ENCODE peak calls at places on chromosomes 16 and 17, in five cellular contexts. T is kidney, F is GM12878, P is PC-3, U is hepatocyte. K is an unnamed sample.

GRCh38 chr16:88534731-88535141 is 35.5 kb upstream of the ZC3H18 start:
- DNase-seq in T (peak), F (no peak), P (peak), U (no peak), K (peak)

GRCh38 chr16:30112197-30113030 is 923 bp downstream of the GDPD3 start:
- DNase-seq in T (peak), F (no peak), P (peak), U (peak), K (peak)

GRCh38 chr17:182164-182751 is 808 bp upstream of the DOC2B start:
- DNase-seq in T (peak), F (no peak), P (no peak), U (peak), K (no peak)

GRCh38 chr16:27316038-27316680 is 2.4 kb downstream of the IL4R start:
- DNase-seq in T (no peak), F (no peak), P (no peak), U (no peak), K (no peak)

GRCh38 chr16:79393121-79393520 is 207.4 kb downstream of the MAF start:
- DNase-seq in T (no peak), F (no peak), P (no peak), U (no peak), K (no peak)

GRCh38 chr17:5911919-5912318 is 158.3 kb upstream of the WSCD1 start:
- DNase-seq in T (no peak), F (no peak), P (no peak), U (no peak), K (no peak)

GRCh38 chr17:75878174-75878998 is at the start of gene TRIM47:
- DNase-seq in T (peak), F (no peak), P (peak), U (peak), K (no peak)

GRCh38 chr17:18257268-18257681 is 1.3 kb downstream of the FLII start:
- DNase-seq in T (peak), F (no peak), P (peak), U (peak), K (no peak)

GRCh38 chr17:61221597-61222471 is 177.8 kb upstream of the TBX2 start:
- DNase-seq in T (no peak), F (no peak), P (no peak), U (no peak), K (no peak)

DNA sequence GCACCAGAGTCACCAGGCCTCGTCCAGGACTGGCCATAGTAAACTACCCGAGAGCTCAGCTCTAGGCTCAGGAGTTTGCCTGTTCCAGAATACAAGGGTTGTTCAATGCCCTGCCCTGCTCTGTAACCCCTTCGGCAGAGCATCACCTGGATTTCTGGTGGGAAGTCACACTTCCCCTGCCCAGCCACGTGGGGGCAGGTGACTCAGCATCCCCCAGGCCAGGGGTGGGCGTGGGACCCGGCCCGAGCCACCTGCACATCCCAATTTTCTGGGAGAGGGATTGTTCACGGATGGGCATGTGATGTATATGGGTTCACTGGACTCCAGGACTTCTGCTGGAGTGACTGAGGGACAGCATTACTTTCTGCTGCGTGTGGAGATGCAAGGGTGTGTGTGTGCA is 25.8 kb downstream of the COX4I1 start:
- DNase-seq in T (peak), F (no peak), P (no peak), U (no peak), K (no peak)
- TF ChIP-seq CTCF in T (no peak), F (peak), P (peak), U (no peak), K (peak)

GRCh38 chr17:16496820-16497489 is 5.0 kb upstream of the LRRC75A start:
- DNase-seq in T (no peak), F (no peak), P (no peak), U (no peak), K (no peak)
- TF ChIP-seq CTCF in T (no peak), F (no peak), P (no peak), U (no peak), K (no peak)

GRCh38 chr17:72558971-72559476 is 438.2 kb downstream of the SOX9 start:
- DNase-seq in T (no peak), F (no peak), P (no peak), U (no peak), K (no peak)

GRCh38 chr17:72561266-72561665 is 440.4 kb downstream of the SOX9 start:
- DNase-seq in T (no peak), F (no peak), P (no peak), U (no peak), K (no peak)

GRCh38 chr17:72561680-72562079 is 440.9 kb downstream of the SOX9 start:
- DNase-seq in T (no peak), F (no peak), P (no peak), U (no peak), K (no peak)

GRCh38 chr17:72562628-72563188 is 441.9 kb downstream of the SOX9 start:
- DNase-seq in T (no peak), F (no peak), P (no peak), U (no peak), K (no peak)

DNA sequence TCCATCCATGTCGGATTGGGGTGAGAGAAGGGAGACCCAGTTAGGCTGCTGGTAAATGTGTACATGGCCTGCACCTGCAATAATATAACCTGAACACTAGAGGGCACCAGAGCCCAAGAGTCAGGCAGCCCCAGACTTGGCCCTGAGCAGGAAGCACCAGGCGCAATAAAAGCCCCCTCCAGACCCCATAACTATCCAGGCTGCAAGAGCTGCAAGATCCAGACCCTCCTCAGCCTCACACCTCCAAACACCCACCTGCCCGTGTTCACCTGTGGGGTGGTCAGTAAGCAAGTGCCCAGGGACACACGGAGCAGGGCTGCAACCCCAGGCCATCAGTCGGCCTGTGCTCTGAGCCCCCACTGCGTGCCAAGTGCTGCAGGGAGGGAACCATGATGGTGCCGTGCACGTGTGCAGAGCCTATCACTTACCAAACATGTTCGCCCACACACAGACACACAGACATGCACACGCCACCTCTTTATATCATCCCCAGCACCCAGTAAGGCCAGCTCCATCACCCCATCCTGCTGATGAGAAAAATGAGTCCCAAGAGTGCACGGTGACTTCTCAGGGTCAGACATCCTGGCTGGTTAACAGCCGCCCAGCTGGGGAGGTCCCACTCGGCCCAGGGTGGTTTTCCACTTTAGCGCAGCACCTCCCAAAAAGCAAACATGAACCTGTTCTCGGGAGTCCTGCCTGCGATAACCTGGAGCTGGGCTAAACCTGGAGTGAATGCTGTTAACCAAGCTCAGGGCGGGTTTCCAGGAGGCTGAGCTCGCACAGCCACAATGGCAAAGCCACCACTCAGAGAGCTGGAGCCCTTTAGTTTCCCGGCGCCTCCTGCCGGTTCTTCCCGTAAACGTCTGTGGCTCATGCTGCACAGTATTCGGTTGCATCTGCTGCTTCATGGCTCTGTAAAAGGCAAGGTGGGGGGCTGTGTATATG is 439.8 kb downstream of the SOX9 start:
- DNase-seq in T (no peak), F (no peak), P (peak), U (peak), K (peak)
- TF ChIP-seq CTCF in T (peak), F (peak), P (peak), U (peak), K (peak)

GRCh38 chr16:31477220-31478216 is 5.4 kb upstream of the SLC5A2 start:
- DNase-seq in T (peak), F (no peak), P (no peak), U (peak), K (no peak)
- TF ChIP-seq CTCF in T (peak), F (no peak), P (no peak), U (peak), K (no peak)

GRCh38 chr17:45971698-45972141 is 27.3 kb upstream of the STH start:
- DNase-seq in T (peak), F (no peak), P (no peak), U (no peak), K (no peak)
- TF ChIP-seq CTCF in T (no peak), F (no peak), P (peak), U (no peak), K (peak)

GRCh38 chr16:53773881-53774280 is 69.9 kb downstream of the FTO start:
- DNase-seq in T (no peak), F (no peak), P (no peak), U (no peak), K (no peak)
- TF ChIP-seq CTCF in T (no peak), F (no peak), P (no peak), U (no peak), K (no peak)